ENCODE peak calls at places on chromosomes 3 and 15, in ten cellular contexts. W is NCI-H1092; N is T-helper 17 cell; D is choroid plexus epithelial cell; K is astrocyte; S is CD4-positive, alpha-beta T cell; G is heart left ventricle; C is trophoblast cell; R is KBM-7; M is Right ventricle myocardium superior. X is an unnamed sample.

GRCh38 chr3:129313983-129314756 is 35.5 kb downstream of the HMCES start:
- DNase-seq in C (peak), S (no peak), R (no peak), W (no peak), M (no peak), N (no peak), G (no peak), K (no peak), D (peak), X (no peak)

GRCh38 chr15:91965501-91966180 is 112.1 kb downstream of the SLCO3A1 start:
- DNase-seq in K (peak), W (no peak), D (no peak), C (peak), G (no peak), R (no peak), N (no peak), S (no peak), M (no peak), X (no peak)

GRCh38 chr15:68268405-68268804 is 9.1 kb upstream of the FEM1B start:
- DNase-seq in S (no peak), C (no peak), M (no peak), D (peak), G (no peak), N (no peak), R (no peak), K (no peak), W (no peak), X (no peak)

GRCh38 chr15:70892912-70893560 is 410 bp downstream of the LRRC49 start:
- DNase-seq in M (peak), D (peak), K (peak), W (peak), C (peak), N (no peak), R (no peak), G (peak), S (no peak), X (no peak)

GRCh38 chr15:69876030-69876429 is 221.7 kb downstream of the TLE3 start:
- DNase-seq in W (no peak), G (no peak), S (no peak), C (peak), R (no peak), K (no peak), N (no peak), D (no peak), M (no peak), X (no peak)

GRCh38 chr15:96583671-96584070 is 253.2 kb downstream of the NR2F2 start:
- DNase-seq in C (no peak), N (no peak), G (no peak), W (no peak), S (no peak), M (no peak), R (no peak), D (no peak), K (no peak), X (peak)

GRCh38 chr3:178736300-178736699 is 200.1 kb downstream of the KCNMB2 start:
- DNase-seq in G (no peak), S (no peak), W (no peak), M (no peak), K (no peak), R (no peak), C (no peak), D (no peak), N (no peak), X (peak)

GRCh38 chr3:24237971-24238767 is 256.5 kb downstream of the THRB start:
- DNase-seq in C (peak), N (peak), M (no peak), D (peak), S (peak), G (peak), K (peak), R (peak), W (peak), X (no peak)

GRCh38 chr15:73959012-73959581 is 32.8 kb downstream of the LOXL1 start:
- DNase-seq in K (no peak), S (no peak), D (no peak), R (peak), W (no peak), C (no peak), M (no peak), G (no peak), N (no peak), X (no peak)

GRCh38 chr3:193301441-193301840 is 60.4 kb downstream of the PLAAT1 start:
- DNase-seq in N (no peak), K (peak), R (no peak), C (no peak), W (no peak), M (no peak), G (no peak), S (no peak), D (no peak), X (no peak)

GRCh38 chr3:73745429-73746247 is 120.9 kb upstream of the PDZRN3 start:
- DNase-seq in N (no peak), G (no peak), M (no peak), R (no peak), C (no peak), D (no peak), K (no peak), W (peak), S (no peak), X (no peak)

GRCh38 chr3:180930526-180930925 is 18.1 kb downstream of the FXR1 start:
- DNase-seq in W (no peak), R (no peak), K (no peak), D (no peak), M (no peak), C (no peak), N (no peak), G (no peak), S (no peak), X (no peak)

X was measured in stomach.